ENCODE peak calls at places on chromosomes 5 and 9, in ten cellular contexts. Q is stimulated activated CD4-positive, alpha-beta T cell treated with anti-CD3 and anti-CD28 coated beads, Interleukin-15, amount 100 ng/mL, for 48 hours; W is RWPE2; O is GM20000; K is mucosa of gallbladder; I is adrenal gland; R is Calu3; D is T follicular helper cell; P is EL; Y is stimulated activated naive B cell treated with anti-CD40 and anti-IgM and Interleukin-4, amounts not matched to agents 10 μg/mL and 1 μg/mL and 100 μg/mL, for 72 hours. N is an unnamed sample.

GRCh38 chr9:2727966-2728613 is 10.8 kb downstream of the KCNV2 start:
- DNase-seq in Q (no peak), W (no peak), O (peak; percentile 46), K (peak; percentile 39), I (peak; percentile 47), R (peak; percentile 7), D (no peak), P (peak; percentile 63), Y (peak; percentile 30), N (no peak)

GRCh38 chr9:129574911-129575574 is 45.9 kb downstream of the C9orf50 start:
- DNase-seq in Q (no peak), W (no peak), O (no peak), K (no peak), I (no peak), R (no peak), D (no peak), P (peak; percentile 63), Y (no peak), N (no peak)

GRCh38 chr9:96241391-96241809 is 60.6 kb downstream of the HSD17B3 start:
- DNase-seq in Q (peak; percentile 45), W (no peak), O (no peak), K (no peak), I (no peak), R (peak; percentile 19), D (no peak), P (no peak), Y (no peak), N (no peak)

GRCh38 chr9:114446672-114447450 is 58.4 kb downstream of the WHRN start:
- DNase-seq in Q (no peak), W (no peak), O (no peak), K (no peak), I (no peak), R (no peak), D (no peak), P (no peak), Y (no peak), N (no peak)

GRCh38 chr5:137462816-137463520 is 36.2 kb downstream of the SPOCK1 start:
- DNase-seq in Q (no peak), W (no peak), O (no peak), K (no peak), I (no peak), R (no peak), D (no peak), P (peak; percentile 69), Y (no peak), N (no peak)

GRCh38 chr5:126780165-126780827 is 3.4 kb downstream of the LMNB1 start:
- DNase-seq in Q (peak; percentile 40), W (no peak), O (peak; percentile 61), K (peak; percentile 52), I (no peak), R (peak; percentile 50), D (peak; percentile 31), P (peak; percentile 77), Y (no peak), N (no peak)

GRCh38 chr5:44441460-44441859 is 52.2 kb upstream of the FGF10 start:
- DNase-seq in Q (no peak), W (no peak), O (no peak), K (no peak), I (no peak), R (no peak), D (no peak), P (no peak), Y (no peak), N (no peak)

GRCh38 chr9:114906922-114907571 is 23.3 kb downstream of the TNFSF8 start:
- DNase-seq in Q (no peak), W (no peak), O (peak; percentile 27), K (no peak), I (no peak), R (peak; percentile 41), D (no peak), P (peak; percentile 64), Y (no peak), N (no peak)

GRCh38 chr9:98185021-98185567 is 7.3 kb downstream of the CORO2A start:
- DNase-seq in Q (no peak), W (no peak), O (no peak), K (no peak), I (no peak), R (no peak), D (no peak), P (no peak), Y (no peak), N (no peak)

GRCh38 chr5:160075073-160075472 is 44.2 kb downstream of the PWWP2A start:
- DNase-seq in Q (no peak), W (no peak), O (no peak), K (no peak), I (no peak), R (no peak), D (no peak), P (no peak), Y (no peak), N (no peak)

GRCh38 chr5:30981576-30981975 is 211.9 kb upstream of the CDH6 start:
- DNase-seq in Q (no peak), W (no peak), O (no peak), K (no peak), I (no peak), R (no peak), D (no peak), P (no peak), Y (no peak), N (no peak)

GRCh38 chr5:69078921-69079537 is 14.8 kb upstream of the SLC30A5 start:
- DNase-seq in Q (no peak), W (no peak), O (no peak), K (peak; percentile 46), I (no peak), R (peak; percentile 65), D (no peak), P (no peak), Y (no peak), N (no peak)

GRCh38 chr9:133103183-133103986 is 17.7 kb downstream of the RALGDS start:
- DNase-seq in Q (no peak), W (peak; percentile 49), O (peak; percentile 83), K (peak; percentile 63), I (peak; percentile 79), R (peak; percentile 74), D (no peak), P (peak; percentile 49), Y (no peak), N (no peak)

GRCh38 chr9:134547161-134548100 is 94.2 kb upstream of the COL5A1 start:
- DNase-seq in Q (no peak), W (no peak), O (no peak), K (no peak), I (no peak), R (no peak), D (no peak), P (no peak), Y (no peak), N (no peak)

GRCh38 chr5:58080573-58080972 is 379.3 kb downstream of the PLK2 start:
- DNase-seq in Q (no peak), W (no peak), O (no peak), K (no peak), I (no peak), R (peak; percentile 9), D (no peak), P (peak; percentile 40), Y (no peak), N (no peak)

GRCh38 chr5:148682283-148683026 is 28.1 kb upstream of the HTR4 start:
- DNase-seq in Q (no peak), W (no peak), O (no peak), K (no peak), I (no peak), R (no peak), D (no peak), P (no peak), Y (no peak), N (no peak)

GRCh38 chr5:5752844-5753243 is 330.4 kb downstream of the ICE1 start:
- DNase-seq in Q (no peak), W (no peak), O (peak; percentile 48), K (no peak), I (no peak), R (no peak), D (no peak), P (no peak), Y (no peak), N (no peak)

GRCh38 chr9:125434986-125435775 is 173.6 kb downstream of the GAPVD1 start:
- DNase-seq in Q (no peak), W (no peak), O (no peak), K (no peak), I (no peak), R (no peak), D (no peak), P (no peak), Y (no peak), N (no peak)

GRCh38 chr5:73501406-73501805 is 3.2 kb downstream of the BTF3 start:
- DNase-seq in Q (no peak), W (no peak), O (no peak), K (no peak), I (no peak), R (no peak), D (no peak), P (no peak), Y (no peak), N (no peak)

GRCh38 chr5:57937501-57937900 is 454.9 kb upstream of the ACTBL2 start:
- DNase-seq in Q (no peak), W (no peak), O (no peak), K (no peak), I (no peak), R (no peak), D (no peak), P (peak; percentile 13), Y (no peak), N (no peak)